ENCODE peak calls at places on chromosomes 1 and 21, in eight cellular contexts. One of them, this sample, is unnamed.

GRCh38 chr1:78676347-78676982 is 26.8 kb downstream of the IFI44 start:
- DNase-seq in HT1080: no peak
- DNase-seq in stimulated activated CD4-positive, alpha-beta T cell treated with anti-CD3 and anti-CD28 coated beads, Interleukin-2, amount 100 ng/mL, for 4 hours: peak; percentile 52
- DNase-seq in GM23248: peak; percentile 76
- DNase-seq in H9: no peak
- DNase-seq in H7: no peak
- DNase-seq in kidney: no peak
- DNase-seq in activated T-cell treated with anti-CD3 and anti-CD28 coated beads, Interleukin-2, amount 50 U/mL, for 72 hours: peak; percentile 49
- DNase-seq in this sample: peak; percentile 25

GRCh38 chr1:83545450-83545849 is 453.5 kb downstream of the TTLL7 start:
- DNase-seq in H9: no peak
- DNase-seq in kidney: no peak
- DNase-seq in H7: peak; percentile 23
- DNase-seq in HT1080: peak; percentile 17
- DNase-seq in activated T-cell treated with anti-CD3 and anti-CD28 coated beads, Interleukin-2, amount 50 U/mL, for 72 hours: no peak
- DNase-seq in stimulated activated CD4-positive, alpha-beta T cell treated with anti-CD3 and anti-CD28 coated beads, Interleukin-2, amount 100 ng/mL, for 4 hours: no peak
- DNase-seq in GM23248: no peak
- DNase-seq in this sample: peak; percentile 28

GRCh38 chr1:72433591-72433990 is 151.3 kb upstream of the NEGR1 start:
- DNase-seq in kidney: no peak
- DNase-seq in GM23248: no peak
- DNase-seq in H9: no peak
- DNase-seq in activated T-cell treated with anti-CD3 and anti-CD28 coated beads, Interleukin-2, amount 50 U/mL, for 72 hours: no peak
- DNase-seq in HT1080: no peak
- DNase-seq in stimulated activated CD4-positive, alpha-beta T cell treated with anti-CD3 and anti-CD28 coated beads, Interleukin-2, amount 100 ng/mL, for 4 hours: no peak
- DNase-seq in H7: no peak
- DNase-seq in this sample: no peak

GRCh38 chr1:232600430-232601258 is 29.3 kb downstream of the SIPA1L2 start:
- DNase-seq in HT1080: no peak
- DNase-seq in GM23248: no peak
- DNase-seq in stimulated activated CD4-positive, alpha-beta T cell treated with anti-CD3 and anti-CD28 coated beads, Interleukin-2, amount 100 ng/mL, for 4 hours: no peak
- DNase-seq in activated T-cell treated with anti-CD3 and anti-CD28 coated beads, Interleukin-2, amount 50 U/mL, for 72 hours: no peak
- DNase-seq in kidney: no peak
- DNase-seq in H7: peak; percentile 37
- DNase-seq in H9: no peak
- DNase-seq in this sample: no peak

GRCh38 chr1:101742513-101742912 is 254.2 kb downstream of the OLFM3 start:
- DNase-seq in stimulated activated CD4-positive, alpha-beta T cell treated with anti-CD3 and anti-CD28 coated beads, Interleukin-2, amount 100 ng/mL, for 4 hours: no peak
- DNase-seq in H7: no peak
- DNase-seq in kidney: no peak
- DNase-seq in HT1080: no peak
- DNase-seq in GM23248: no peak
- DNase-seq in H9: no peak
- DNase-seq in activated T-cell treated with anti-CD3 and anti-CD28 coated beads, Interleukin-2, amount 50 U/mL, for 72 hours: no peak
- DNase-seq in this sample: no peak

GRCh38 chr21:33197546-33197945 is 32.2 kb upstream of the IFNAR2 start:
- DNase-seq in H9: no peak
- DNase-seq in GM23248: no peak
- DNase-seq in H7: no peak
- DNase-seq in stimulated activated CD4-positive, alpha-beta T cell treated with anti-CD3 and anti-CD28 coated beads, Interleukin-2, amount 100 ng/mL, for 4 hours: no peak
- DNase-seq in HT1080: no peak
- DNase-seq in kidney: no peak
- DNase-seq in activated T-cell treated with anti-CD3 and anti-CD28 coated beads, Interleukin-2, amount 50 U/mL, for 72 hours: no peak
- DNase-seq in this sample: no peak

GRCh38 chr21:42974832-42975820 is 764 bp downstream of the PKNOX1 start:
- DNase-seq in GM23248: peak; percentile 83
- DNase-seq in H9: peak; percentile 48
- DNase-seq in HT1080: peak; percentile 38
- DNase-seq in stimulated activated CD4-positive, alpha-beta T cell treated with anti-CD3 and anti-CD28 coated beads, Interleukin-2, amount 100 ng/mL, for 4 hours: peak; percentile 75
- DNase-seq in H7: peak; percentile 76
- DNase-seq in activated T-cell treated with anti-CD3 and anti-CD28 coated beads, Interleukin-2, amount 50 U/mL, for 72 hours: peak; percentile 71
- DNase-seq in kidney: peak; percentile 85
- DNase-seq in this sample: peak; percentile 64

GRCh38 chr1:205974712-205975111 is 28.5 kb downstream of the RAB7B start:
- DNase-seq in stimulated activated CD4-positive, alpha-beta T cell treated with anti-CD3 and anti-CD28 coated beads, Interleukin-2, amount 100 ng/mL, for 4 hours: no peak
- DNase-seq in HT1080: no peak
- DNase-seq in activated T-cell treated with anti-CD3 and anti-CD28 coated beads, Interleukin-2, amount 50 U/mL, for 72 hours: no peak
- DNase-seq in H9: no peak
- DNase-seq in H7: no peak
- DNase-seq in kidney: no peak
- DNase-seq in GM23248: no peak
- DNase-seq in this sample: no peak

GRCh38 chr1:236686815-236687160 is 489 bp downstream of the ACTN2 start:
- DNase-seq in GM23248: no peak
- DNase-seq in stimulated activated CD4-positive, alpha-beta T cell treated with anti-CD3 and anti-CD28 coated beads, Interleukin-2, amount 100 ng/mL, for 4 hours: no peak
- DNase-seq in HT1080: no peak
- DNase-seq in H9: peak; percentile 33
- DNase-seq in activated T-cell treated with anti-CD3 and anti-CD28 coated beads, Interleukin-2, amount 50 U/mL, for 72 hours: no peak
- DNase-seq in H7: no peak
- DNase-seq in kidney: peak; percentile 76
- DNase-seq in this sample: peak; percentile 55

GRCh38 chr1:235642021-235642942 is 7.3 kb downstream of the GNG4 start:
- DNase-seq in stimulated activated CD4-positive, alpha-beta T cell treated with anti-CD3 and anti-CD28 coated beads, Interleukin-2, amount 100 ng/mL, for 4 hours: peak; percentile 45
- DNase-seq in kidney: peak; percentile 72
- DNase-seq in GM23248: no peak
- DNase-seq in H9: peak; percentile 81
- DNase-seq in HT1080: peak; percentile 43
- DNase-seq in H7: peak; percentile 81
- DNase-seq in activated T-cell treated with anti-CD3 and anti-CD28 coated beads, Interleukin-2, amount 50 U/mL, for 72 hours: peak; percentile 84
- DNase-seq in this sample: peak; percentile 23

GRCh38 chr1:169829671-169830070 is 35.0 kb upstream of the METTL18 start:
- DNase-seq in HT1080: no peak
- DNase-seq in stimulated activated CD4-positive, alpha-beta T cell treated with anti-CD3 and anti-CD28 coated beads, Interleukin-2, amount 100 ng/mL, for 4 hours: no peak
- DNase-seq in GM23248: no peak
- DNase-seq in H9: no peak
- DNase-seq in H7: no peak
- DNase-seq in kidney: no peak
- DNase-seq in activated T-cell treated with anti-CD3 and anti-CD28 coated beads, Interleukin-2, amount 50 U/mL, for 72 hours: no peak
- DNase-seq in this sample: no peak

GRCh38 chr1:90393025-90393424 is 324.1 kb downstream of the BARHL2 start:
- DNase-seq in GM23248: no peak
- DNase-seq in stimulated activated CD4-positive, alpha-beta T cell treated with anti-CD3 and anti-CD28 coated beads, Interleukin-2, amount 100 ng/mL, for 4 hours: no peak
- DNase-seq in activated T-cell treated with anti-CD3 and anti-CD28 coated beads, Interleukin-2, amount 50 U/mL, for 72 hours: no peak
- DNase-seq in HT1080: peak; percentile 42
- DNase-seq in H7: no peak
- DNase-seq in H9: no peak
- DNase-seq in kidney: no peak
- DNase-seq in this sample: no peak

GRCh38 chr1:88455857-88456256 is 228.2 kb upstream of the PKN2 start:
- DNase-seq in H7: no peak
- DNase-seq in activated T-cell treated with anti-CD3 and anti-CD28 coated beads, Interleukin-2, amount 50 U/mL, for 72 hours: no peak
- DNase-seq in H9: no peak
- DNase-seq in GM23248: no peak
- DNase-seq in stimulated activated CD4-positive, alpha-beta T cell treated with anti-CD3 and anti-CD28 coated beads, Interleukin-2, amount 100 ng/mL, for 4 hours: no peak
- DNase-seq in HT1080: no peak
- DNase-seq in kidney: no peak
- DNase-seq in this sample: no peak

GRCh38 chr1:67611841-67612240 is 73.2 kb upstream of the GADD45A start:
- DNase-seq in GM23248: no peak
- DNase-seq in H7: no peak
- DNase-seq in activated T-cell treated with anti-CD3 and anti-CD28 coated beads, Interleukin-2, amount 50 U/mL, for 72 hours: no peak
- DNase-seq in stimulated activated CD4-positive, alpha-beta T cell treated with anti-CD3 and anti-CD28 coated beads, Interleukin-2, amount 100 ng/mL, for 4 hours: no peak
- DNase-seq in H9: no peak
- DNase-seq in HT1080: no peak
- DNase-seq in kidney: no peak
- DNase-seq in this sample: no peak

GRCh38 chr1:55640708-55641473 is 425.7 kb upstream of the USP24 start:
- DNase-seq in H9: no peak
- DNase-seq in GM23248: peak; percentile 81
- DNase-seq in H7: no peak
- DNase-seq in stimulated activated CD4-positive, alpha-beta T cell treated with anti-CD3 and anti-CD28 coated beads, Interleukin-2, amount 100 ng/mL, for 4 hours: peak; percentile 9
- DNase-seq in HT1080: no peak
- DNase-seq in kidney: peak; percentile 81
- DNase-seq in activated T-cell treated with anti-CD3 and anti-CD28 coated beads, Interleukin-2, amount 50 U/mL, for 72 hours: peak; percentile 10
- DNase-seq in this sample: no peak

GRCh38 chr1:176705585-176705984 is 242.6 kb downstream of the PAPPA2 start:
- DNase-seq in GM23248: no peak
- DNase-seq in activated T-cell treated with anti-CD3 and anti-CD28 coated beads, Interleukin-2, amount 50 U/mL, for 72 hours: no peak
- DNase-seq in stimulated activated CD4-positive, alpha-beta T cell treated with anti-CD3 and anti-CD28 coated beads, Interleukin-2, amount 100 ng/mL, for 4 hours: no peak
- DNase-seq in HT1080: no peak
- DNase-seq in H7: peak; percentile 4
- DNase-seq in H9: no peak
- DNase-seq in kidney: no peak
- DNase-seq in this sample: no peak

GRCh38 chr1:156625436-156626078 is 6.3 kb downstream of the HAPLN2 start:
- DNase-seq in H9: no peak
- DNase-seq in activated T-cell treated with anti-CD3 and anti-CD28 coated beads, Interleukin-2, amount 50 U/mL, for 72 hours: peak; percentile 68
- DNase-seq in stimulated activated CD4-positive, alpha-beta T cell treated with anti-CD3 and anti-CD28 coated beads, Interleukin-2, amount 100 ng/mL, for 4 hours: no peak
- DNase-seq in kidney: peak; percentile 77
- DNase-seq in HT1080: no peak
- DNase-seq in GM23248: peak; percentile 56
- DNase-seq in H7: peak; percentile 88
- DNase-seq in this sample: peak; percentile 44

GRCh38 chr1:215402147-215402546 is 165.0 kb upstream of the KCTD3 start:
- DNase-seq in activated T-cell treated with anti-CD3 and anti-CD28 coated beads, Interleukin-2, amount 50 U/mL, for 72 hours: no peak
- DNase-seq in stimulated activated CD4-positive, alpha-beta T cell treated with anti-CD3 and anti-CD28 coated beads, Interleukin-2, amount 100 ng/mL, for 4 hours: no peak
- DNase-seq in kidney: no peak
- DNase-seq in HT1080: no peak
- DNase-seq in H9: no peak
- DNase-seq in H7: no peak
- DNase-seq in GM23248: no peak
- DNase-seq in this sample: no peak

GRCh38 chr21:33112670-33113596 is 43.0 kb downstream of the OLIG1 start:
- DNase-seq in H7: no peak
- DNase-seq in H9: no peak
- DNase-seq in stimulated activated CD4-positive, alpha-beta T cell treated with anti-CD3 and anti-CD28 coated beads, Interleukin-2, amount 100 ng/mL, for 4 hours: no peak
- DNase-seq in HT1080: no peak
- DNase-seq in kidney: no peak
- DNase-seq in activated T-cell treated with anti-CD3 and anti-CD28 coated beads, Interleukin-2, amount 50 U/mL, for 72 hours: no peak
- DNase-seq in GM23248: no peak
- DNase-seq in this sample: peak; percentile 42

GRCh38 chr1:204363335-204364114 is 3.8 kb upstream of the PLEKHA6 start:
- DNase-seq in GM23248: peak; percentile 82
- DNase-seq in activated T-cell treated with anti-CD3 and anti-CD28 coated beads, Interleukin-2, amount 50 U/mL, for 72 hours: peak; percentile 77
- DNase-seq in HT1080: peak; percentile 71
- DNase-seq in H9: peak; percentile 78
- DNase-seq in stimulated activated CD4-positive, alpha-beta T cell treated with anti-CD3 and anti-CD28 coated beads, Interleukin-2, amount 100 ng/mL, for 4 hours: peak; percentile 71
- DNase-seq in H7: peak; percentile 86
- DNase-seq in kidney: peak; percentile 90
- DNase-seq in this sample: peak; percentile 91

GRCh38 chr1:89822999-89823628 is 2.3 kb downstream of the LRRC8D start:
- DNase-seq in activated T-cell treated with anti-CD3 and anti-CD28 coated beads, Interleukin-2, amount 50 U/mL, for 72 hours: no peak
- DNase-seq in kidney: no peak
- DNase-seq in H9: no peak
- DNase-seq in H7: no peak
- DNase-seq in stimulated activated CD4-positive, alpha-beta T cell treated with anti-CD3 and anti-CD28 coated beads, Interleukin-2, amount 100 ng/mL, for 4 hours: no peak
- DNase-seq in GM23248: peak; percentile 71
- DNase-seq in HT1080: no peak
- DNase-seq in this sample: no peak